ENCODE peak calls at places on chromosomes 4 and X, in seven cellular contexts. One of them, this sample, is unnamed.

GRCh38 chr4:25343671-25344070 is 31.1 kb downstream of the ZCCHC4 start:
- DNase-seq in IMR-90: peak; percentile 43
- DNase-seq in K562: no peak
- DNase-seq in SK-N-SH: no peak
- DNase-seq in HepG2: no peak
- DNase-seq in GM12878: no peak
- DNase-seq in HCT116: no peak
- DNase-seq in this sample: no peak

GRCh38 chrX:2715066-2715600 is 24.0 kb downstream of the CD99 start:
- DNase-seq in IMR-90: no peak
- DNase-seq in K562: no peak
- DNase-seq in SK-N-SH: no peak
- DNase-seq in HepG2: no peak
- DNase-seq in GM12878: no peak
- DNase-seq in HCT116: no peak
- DNase-seq in this sample: no peak

GRCh38 chr4:3353747-3354454 is 61.1 kb downstream of the RGS12 start:
- DNase-seq in IMR-90: no peak
- DNase-seq in K562: no peak
- DNase-seq in SK-N-SH: no peak
- DNase-seq in HepG2: no peak
- DNase-seq in GM12878: no peak
- DNase-seq in HCT116: no peak
- DNase-seq in this sample: no peak

GRCh38 chr4:136219592-136220125 is 1312.6 kb downstream of the PCDH18 start:
- DNase-seq in IMR-90: no peak
- DNase-seq in K562: no peak
- DNase-seq in SK-N-SH: no peak
- DNase-seq in HepG2: no peak
- DNase-seq in GM12878: no peak
- DNase-seq in HCT116: no peak
- DNase-seq in this sample: no peak

GRCh38 chrX:120365320-120365719 is 3.4 kb downstream of the ATP1B4 start:
- DNase-seq in IMR-90: no peak
- DNase-seq in K562: peak; percentile 40
- DNase-seq in SK-N-SH: peak; percentile 24
- DNase-seq in HepG2: peak; percentile 6
- DNase-seq in GM12878: no peak
- DNase-seq in HCT116: no peak
- DNase-seq in this sample: no peak

GRCh38 chr4:88179261-88179660 is 20.8 kb upstream of the ABCG2 start:
- DNase-seq in IMR-90: no peak
- DNase-seq in K562: no peak
- DNase-seq in SK-N-SH: no peak
- DNase-seq in HepG2: no peak
- DNase-seq in GM12878: no peak
- DNase-seq in HCT116: no peak
- DNase-seq in this sample: no peak

GRCh38 chr4:6198768-6199343 is 1.5 kb downstream of the JAKMIP1 start:
- DNase-seq in IMR-90: no peak
- DNase-seq in K562: no peak
- DNase-seq in SK-N-SH: peak; percentile 89
- DNase-seq in HepG2: no peak
- DNase-seq in GM12878: no peak
- DNase-seq in HCT116: no peak
- DNase-seq in this sample: no peak

GRCh38 chr4:22473268-22473667 is 42.6 kb downstream of the ADGRA3 start:
- DNase-seq in IMR-90: peak; percentile 75
- DNase-seq in K562: no peak
- DNase-seq in SK-N-SH: no peak
- DNase-seq in HepG2: no peak
- DNase-seq in GM12878: no peak
- DNase-seq in HCT116: no peak
- DNase-seq in this sample: no peak

GRCh38 chr4:118865091-118865708 is 23.5 kb upstream of the SYNPO2 start:
- DNase-seq in IMR-90: peak; percentile 64
- DNase-seq in K562: peak; percentile 26
- DNase-seq in SK-N-SH: peak; percentile 62
- DNase-seq in HepG2: peak; percentile 56
- DNase-seq in GM12878: no peak
- DNase-seq in HCT116: peak; percentile 64
- DNase-seq in this sample: peak; percentile 50

GRCh38 chr4:149701733-149702132 is 113.9 kb downstream of the IQCM start:
- DNase-seq in IMR-90: no peak
- DNase-seq in K562: no peak
- DNase-seq in SK-N-SH: no peak
- DNase-seq in HepG2: no peak
- DNase-seq in GM12878: no peak
- DNase-seq in HCT116: no peak
- DNase-seq in this sample: no peak

GRCh38 chr4:147160908-147161513 is 215.3 kb upstream of the TTC29 start:
- DNase-seq in IMR-90: peak; percentile 71
- DNase-seq in K562: peak; percentile 53
- DNase-seq in SK-N-SH: peak; percentile 77
- DNase-seq in HepG2: peak; percentile 24
- DNase-seq in GM12878: no peak
- DNase-seq in HCT116: peak; percentile 36
- DNase-seq in this sample: peak; percentile 51

GRCh38 chr4:108292229-108292628 is 123.5 kb upstream of the LEF1 start:
- DNase-seq in IMR-90: no peak
- DNase-seq in K562: no peak
- DNase-seq in SK-N-SH: no peak
- DNase-seq in HepG2: no peak
- DNase-seq in GM12878: no peak
- DNase-seq in HCT116: no peak
- DNase-seq in this sample: no peak

GRCh38 chrX:112477653-112478052 is 202.1 kb downstream of the LHFPL1 start:
- DNase-seq in IMR-90: no peak
- DNase-seq in K562: no peak
- DNase-seq in SK-N-SH: no peak
- DNase-seq in HepG2: no peak
- DNase-seq in GM12878: no peak
- DNase-seq in HCT116: no peak
- DNase-seq in this sample: no peak

GRCh38 chr4:164725066-164725465 is 28.9 kb upstream of the SMIM31 start:
- DNase-seq in IMR-90: no peak
- DNase-seq in K562: no peak
- DNase-seq in SK-N-SH: no peak
- DNase-seq in HepG2: no peak
- DNase-seq in GM12878: no peak
- DNase-seq in HCT116: no peak
- DNase-seq in this sample: no peak

GRCh38 chrX:1581132-1581531 is 10.3 kb upstream of the AKAP17A start:
- DNase-seq in IMR-90: no peak
- DNase-seq in K562: peak; percentile 68
- DNase-seq in SK-N-SH: peak; percentile 61
- DNase-seq in HepG2: peak; percentile 52
- DNase-seq in GM12878: no peak
- DNase-seq in HCT116: no peak
- DNase-seq in this sample: peak; percentile 84

GRCh38 chr4:53476232-53477037 is 99.0 kb downstream of the FIP1L1 start:
- DNase-seq in IMR-90: peak; percentile 98
- DNase-seq in K562: no peak
- DNase-seq in SK-N-SH: no peak
- DNase-seq in HepG2: no peak
- DNase-seq in GM12878: no peak
- DNase-seq in HCT116: no peak
- DNase-seq in this sample: no peak

GRCh38 chrX:32524385-32524784 is 687.0 kb downstream of the DMD start:
- DNase-seq in IMR-90: no peak
- DNase-seq in K562: no peak
- DNase-seq in SK-N-SH: peak; percentile 27
- DNase-seq in HepG2: no peak
- DNase-seq in GM12878: no peak
- DNase-seq in HCT116: no peak
- DNase-seq in this sample: no peak

GRCh38 chrX:56402207-56402606 is 161.2 kb upstream of the UBQLN2 start:
- DNase-seq in IMR-90: no peak
- DNase-seq in K562: no peak
- DNase-seq in SK-N-SH: no peak
- DNase-seq in HepG2: no peak
- DNase-seq in GM12878: no peak
- DNase-seq in HCT116: no peak
- DNase-seq in this sample: no peak

GRCh38 chrX:31200430-31200829 is 128.6 kb upstream of the FTHL17 start:
- DNase-seq in IMR-90: no peak
- DNase-seq in K562: no peak
- DNase-seq in SK-N-SH: no peak
- DNase-seq in HepG2: no peak
- DNase-seq in GM12878: no peak
- DNase-seq in HCT116: no peak
- DNase-seq in this sample: no peak

GRCh38 chrX:20263474-20263873 is 3.2 kb downstream of the RPS6KA3 start:
- DNase-seq in IMR-90: peak; percentile 61
- DNase-seq in K562: no peak
- DNase-seq in SK-N-SH: no peak
- DNase-seq in HepG2: no peak
- DNase-seq in GM12878: no peak
- DNase-seq in HCT116: no peak
- DNase-seq in this sample: peak; percentile 29

GRCh38 chr4:22389240-22389871 is 126.5 kb downstream of the ADGRA3 start:
- DNase-seq in IMR-90: peak; percentile 85
- DNase-seq in K562: peak; percentile 23
- DNase-seq in SK-N-SH: peak; percentile 35
- DNase-seq in HepG2: peak; percentile 59
- DNase-seq in GM12878: no peak
- DNase-seq in HCT116: peak; percentile 48
- DNase-seq in this sample: peak; percentile 66

GRCh38 chr4:184417802-184418511 is 56.4 kb downstream of the IRF2 start:
- DNase-seq in IMR-90: peak; percentile 94
- DNase-seq in K562: peak; percentile 43
- DNase-seq in SK-N-SH: no peak
- DNase-seq in HepG2: peak; percentile 27
- DNase-seq in GM12878: peak; percentile 78
- DNase-seq in HCT116: peak; percentile 51
- DNase-seq in this sample: peak; percentile 60
- TF ChIP-seq RAD21 in IMR-90: no peak
- TF ChIP-seq RAD21 in K562: no peak
- TF ChIP-seq RAD21 in SK-N-SH: no peak
- TF ChIP-seq RAD21 in HepG2: no peak
- TF ChIP-seq RAD21 in GM12878: no peak
- TF ChIP-seq RAD21 in HCT116: no peak
- TF ChIP-seq RAD21 in this sample: no peak

GRCh38 chr4:85209161-85209560 is 242.7 kb upstream of the WDFY3 start:
- DNase-seq in IMR-90: no peak
- DNase-seq in K562: no peak
- DNase-seq in SK-N-SH: no peak
- DNase-seq in HepG2: no peak
- DNase-seq in GM12878: no peak
- DNase-seq in HCT116: peak; percentile 26
- DNase-seq in this sample: no peak

GRCh38 chr4:85210353-85210752 is 243.9 kb upstream of the WDFY3 start:
- DNase-seq in IMR-90: no peak
- DNase-seq in K562: no peak
- DNase-seq in SK-N-SH: no peak
- DNase-seq in HepG2: no peak
- DNase-seq in GM12878: no peak
- DNase-seq in HCT116: peak; percentile 57
- DNase-seq in this sample: peak; percentile 48
- TF ChIP-seq RAD21 in IMR-90: no peak
- TF ChIP-seq RAD21 in K562: no peak
- TF ChIP-seq RAD21 in SK-N-SH: no peak
- TF ChIP-seq RAD21 in HepG2: no peak
- TF ChIP-seq RAD21 in GM12878: no peak
- TF ChIP-seq RAD21 in HCT116: no peak
- TF ChIP-seq RAD21 in this sample: no peak

DNA sequence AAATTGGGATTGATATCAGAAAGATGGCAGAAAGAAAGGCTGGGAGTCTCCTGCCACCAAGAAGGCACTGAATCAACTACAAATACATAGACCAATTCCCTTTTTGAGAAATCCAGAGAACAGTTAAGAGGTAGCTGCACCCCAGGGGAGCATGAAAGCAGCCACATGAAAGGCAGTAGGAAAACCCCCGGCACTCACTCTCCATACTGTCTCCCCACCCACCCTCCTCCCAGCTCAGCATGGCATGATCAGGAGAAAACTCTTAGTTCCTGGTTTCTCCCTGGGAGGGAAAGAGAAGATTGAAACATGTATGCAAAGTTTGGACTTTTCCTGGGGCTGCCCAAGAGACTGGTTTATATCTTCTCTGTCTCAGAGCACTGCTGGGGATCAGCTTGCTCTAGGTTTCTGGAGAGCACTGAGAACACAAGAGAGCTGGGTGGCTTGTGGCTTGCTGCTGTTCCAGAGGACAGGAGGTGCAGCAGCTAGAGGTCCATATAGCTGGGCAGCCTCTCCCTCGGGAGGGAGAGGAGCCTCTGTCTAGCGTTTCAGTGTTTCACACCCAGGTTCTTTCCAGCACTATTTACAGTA is 305.7 kb downstream of the PDGFC start:
- DNase-seq in IMR-90: no peak
- DNase-seq in K562: no peak
- DNase-seq in SK-N-SH: no peak
- DNase-seq in HepG2: no peak
- DNase-seq in GM12878: peak; percentile 4
- DNase-seq in HCT116: no peak
- DNase-seq in this sample: no peak
- TF ChIP-seq RAD21 in IMR-90: no peak
- TF ChIP-seq RAD21 in K562: no peak
- TF ChIP-seq RAD21 in SK-N-SH: no peak
- TF ChIP-seq RAD21 in HepG2: no peak
- TF ChIP-seq RAD21 in GM12878: no peak
- TF ChIP-seq RAD21 in HCT116: no peak
- TF ChIP-seq RAD21 in this sample: no peak

GRCh38 chrX:129772796-129773431 is 6.8 kb upstream of the SASH3 start:
- DNase-seq in IMR-90: no peak
- DNase-seq in K562: no peak
- DNase-seq in SK-N-SH: no peak
- DNase-seq in HepG2: no peak
- DNase-seq in GM12878: peak; percentile 91
- DNase-seq in HCT116: no peak
- DNase-seq in this sample: no peak
- TF ChIP-seq RAD21 in IMR-90: no peak
- TF ChIP-seq RAD21 in K562: peak; percentile 11
- TF ChIP-seq RAD21 in SK-N-SH: no peak
- TF ChIP-seq RAD21 in HepG2: no peak
- TF ChIP-seq RAD21 in GM12878: peak; percentile 20
- TF ChIP-seq RAD21 in HCT116: no peak
- TF ChIP-seq RAD21 in this sample: no peak

GRCh38 chr4:38332699-38333098 is 331.3 kb upstream of the KLF3 start:
- DNase-seq in IMR-90: no peak
- DNase-seq in K562: no peak
- DNase-seq in SK-N-SH: no peak
- DNase-seq in HepG2: no peak
- DNase-seq in GM12878: no peak
- DNase-seq in HCT116: no peak
- DNase-seq in this sample: no peak

GRCh38 chr4:38330321-38330720 is 333.7 kb upstream of the KLF3 start:
- DNase-seq in IMR-90: no peak
- DNase-seq in K562: no peak
- DNase-seq in SK-N-SH: peak; percentile 71
- DNase-seq in HepG2: no peak
- DNase-seq in GM12878: no peak
- DNase-seq in HCT116: no peak
- DNase-seq in this sample: no peak

GRCh38 chr4:38334791-38335190 is 329.2 kb upstream of the KLF3 start:
- DNase-seq in IMR-90: no peak
- DNase-seq in K562: no peak
- DNase-seq in SK-N-SH: no peak
- DNase-seq in HepG2: no peak
- DNase-seq in GM12878: no peak
- DNase-seq in HCT116: no peak
- DNase-seq in this sample: no peak

GRCh38 chr4:38328963-38329729 is 334.9 kb upstream of the KLF3 start:
- DNase-seq in IMR-90: no peak
- DNase-seq in K562: no peak
- DNase-seq in SK-N-SH: no peak
- DNase-seq in HepG2: no peak
- DNase-seq in GM12878: no peak
- DNase-seq in HCT116: no peak
- DNase-seq in this sample: no peak

GRCh38 chr4:38333219-38333618 is 330.8 kb upstream of the KLF3 start:
- DNase-seq in IMR-90: no peak
- DNase-seq in K562: no peak
- DNase-seq in SK-N-SH: no peak
- DNase-seq in HepG2: no peak
- DNase-seq in GM12878: no peak
- DNase-seq in HCT116: no peak
- DNase-seq in this sample: no peak
- TF ChIP-seq RAD21 in IMR-90: no peak
- TF ChIP-seq RAD21 in K562: no peak
- TF ChIP-seq RAD21 in SK-N-SH: no peak
- TF ChIP-seq RAD21 in HepG2: no peak
- TF ChIP-seq RAD21 in GM12878: no peak
- TF ChIP-seq RAD21 in HCT116: no peak
- TF ChIP-seq RAD21 in this sample: no peak